ENCODE peak calls at places on chromosomes 13 and 19, in four cellular contexts. One of them, this sample, is unnamed.

GRCh38 chr19:40921005-40921897 is 39.2 kb upstream of the CYP2A7 start:
- DNase-seq in small intestine: peak; percentile 95
- DNase-seq in upper lobe of left lung: no peak
- DNase-seq in heart left ventricle: no peak
- DNase-seq in this sample: no peak

GRCh38 chr13:112887151-112887550 is 81.9 kb upstream of the MCF2L start:
- DNase-seq in upper lobe of left lung: peak; percentile 30
- DNase-seq in heart left ventricle: peak; percentile 6
- DNase-seq in small intestine: no peak
- DNase-seq in this sample: no peak

GRCh38 chr13:65656740-65657329 is 1573.3 kb downstream of the PCDH9 start:
- DNase-seq in heart left ventricle: no peak
- DNase-seq in upper lobe of left lung: no peak
- DNase-seq in small intestine: no peak
- DNase-seq in this sample: no peak

GRCh38 chr13:98490866-98491265 is 86.0 kb downstream of the STK24 start:
- DNase-seq in upper lobe of left lung: no peak
- DNase-seq in heart left ventricle: no peak
- DNase-seq in small intestine: no peak
- DNase-seq in this sample: no peak

GRCh38 chr13:85632526-85633215 is 166.5 kb downstream of the SLITRK6 start:
- DNase-seq in heart left ventricle: no peak
- DNase-seq in upper lobe of left lung: no peak
- DNase-seq in small intestine: no peak
- DNase-seq in this sample: no peak

GRCh38 chr19:53308339-53308811 is 25.2 kb upstream of the ZNF845 start:
- DNase-seq in small intestine: no peak
- DNase-seq in upper lobe of left lung: peak; percentile 73
- DNase-seq in heart left ventricle: no peak
- DNase-seq in this sample: no peak

GRCh38 chr13:26561636-26562537 is 4.4 kb downstream of the WASF3 start:
- DNase-seq in small intestine: no peak
- DNase-seq in upper lobe of left lung: no peak
- DNase-seq in heart left ventricle: no peak
- DNase-seq in this sample: no peak

GRCh38 chr19:15859187-15859586 is 38.7 kb downstream of the CYP4F2 start:
- DNase-seq in upper lobe of left lung: no peak
- DNase-seq in small intestine: no peak
- DNase-seq in heart left ventricle: no peak
- DNase-seq in this sample: no peak

GRCh38 chr19:55156202-55157063 is 1.1 kb downstream of the TNNI3 start:
- DNase-seq in upper lobe of left lung: peak; percentile 89
- DNase-seq in small intestine: peak; percentile 53
- DNase-seq in heart left ventricle: peak; percentile 91
- DNase-seq in this sample: no peak

GRCh38 chr19:49436381-49437017 is 4.8 kb downstream of the SLC17A7 start:
- DNase-seq in small intestine: no peak
- DNase-seq in upper lobe of left lung: peak; percentile 85
- DNase-seq in heart left ventricle: no peak
- DNase-seq in this sample: no peak

GRCh38 chr13:97295279-97296182 is 73.4 kb downstream of the MBNL2 start:
- DNase-seq in heart left ventricle: no peak
- DNase-seq in small intestine: peak; percentile 6
- DNase-seq in upper lobe of left lung: no peak
- DNase-seq in this sample: no peak

GRCh38 chr13:105847532-105848295 is 687.7 kb downstream of the EFNB2 start:
- DNase-seq in heart left ventricle: no peak
- DNase-seq in upper lobe of left lung: no peak
- DNase-seq in small intestine: no peak
- DNase-seq in this sample: no peak

GRCh38 chr13:49112782-49113525 is 107.2 kb upstream of the MLNR start:
- DNase-seq in heart left ventricle: no peak
- DNase-seq in upper lobe of left lung: no peak
- DNase-seq in small intestine: no peak
- DNase-seq in this sample: peak; percentile 31

GRCh38 chr13:26785845-26786630 is 25.5 kb upstream of the GPR12 start:
- DNase-seq in small intestine: peak; percentile 10
- DNase-seq in upper lobe of left lung: peak; percentile 34
- DNase-seq in heart left ventricle: peak; percentile 51
- DNase-seq in this sample: no peak

GRCh38 chr13:97492257-97492656 is 58.3 kb downstream of the RAP2A start:
- DNase-seq in small intestine: no peak
- DNase-seq in heart left ventricle: no peak
- DNase-seq in upper lobe of left lung: no peak
- DNase-seq in this sample: no peak

GRCh38 chr19:38580080-38580479 is 37.7 kb downstream of the MAP4K1 start:
- DNase-seq in upper lobe of left lung: peak; percentile 67
- DNase-seq in small intestine: no peak
- DNase-seq in heart left ventricle: no peak
- DNase-seq in this sample: no peak

GRCh38 chr13:73849292-73849691 is 284.9 kb downstream of the KLF12 start:
- DNase-seq in small intestine: peak; percentile 24
- DNase-seq in heart left ventricle: no peak
- DNase-seq in upper lobe of left lung: no peak
- DNase-seq in this sample: peak; percentile 26

GRCh38 chr13:73842621-73843020 is 291.6 kb downstream of the KLF12 start:
- DNase-seq in upper lobe of left lung: no peak
- DNase-seq in heart left ventricle: no peak
- DNase-seq in small intestine: no peak
- DNase-seq in this sample: no peak

GRCh38 chr13:73850104-73850898 is 283.9 kb downstream of the KLF12 start:
- DNase-seq in upper lobe of left lung: no peak
- DNase-seq in small intestine: no peak
- DNase-seq in heart left ventricle: no peak
- DNase-seq in this sample: no peak

DNA sequence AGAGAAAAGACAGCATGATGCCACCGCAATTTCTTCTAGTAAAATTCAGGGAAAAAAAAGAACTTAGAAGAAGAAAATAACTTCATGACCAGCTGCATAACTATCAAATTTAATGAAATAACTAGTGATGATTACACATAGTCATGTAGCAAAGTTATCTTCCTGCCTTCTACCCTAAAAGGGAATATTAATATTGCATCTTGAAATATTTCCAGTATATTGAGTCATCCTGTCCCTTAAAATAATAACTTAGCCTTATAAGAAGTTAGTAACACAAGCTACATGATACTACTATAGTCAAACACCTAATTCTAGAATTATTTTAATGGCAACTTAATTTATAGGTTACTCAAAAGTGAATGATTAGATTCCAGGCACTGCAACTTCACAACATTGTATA is 289.2 kb downstream of the KLF12 start:
- DNase-seq in heart left ventricle: no peak
- DNase-seq in small intestine: no peak
- DNase-seq in upper lobe of left lung: no peak
- DNase-seq in this sample: no peak
- H3K27ac ChIP-seq in heart left ventricle: no peak overlapping the region
- H3K27ac ChIP-seq in small intestine: no peak overlapping the region
- H3K27ac ChIP-seq in upper lobe of left lung: no peak overlapping the region
- H3K27ac ChIP-seq in this sample: no peak overlapping the region

GRCh38 chr19:56764296-56764695 is 76.2 kb downstream of the PEG3 start:
- DNase-seq in heart left ventricle: no peak
- DNase-seq in upper lobe of left lung: no peak
- DNase-seq in small intestine: no peak
- DNase-seq in this sample: no peak

GRCh38 chr19:56765107-56765506 is 75.4 kb downstream of the PEG3 start:
- DNase-seq in small intestine: no peak
- DNase-seq in upper lobe of left lung: peak; percentile 89
- DNase-seq in heart left ventricle: peak; percentile 73
- DNase-seq in this sample: no peak

GRCh38 chr19:56769650-56770049 is 70.9 kb downstream of the PEG3 start:
- DNase-seq in small intestine: no peak
- DNase-seq in upper lobe of left lung: no peak
- DNase-seq in heart left ventricle: no peak
- DNase-seq in this sample: no peak
- H3K9me3 ChIP-seq in small intestine: peaks cover 2% of the 10 kb centered on the region
- H3K9me3 ChIP-seq in upper lobe of left lung: peaks cover 2% of the 10 kb centered on the region
- H3K9me3 ChIP-seq in heart left ventricle: no peaks in the 10 kb centered on the region
- H3K9me3 ChIP-seq in this sample: peaks cover 24% of the 10 kb centered on the region

GRCh38 chr19:36244066-36244465 is 29.2 kb downstream of the ZNF146 start:
- DNase-seq in upper lobe of left lung: no peak
- DNase-seq in heart left ventricle: no peak
- DNase-seq in small intestine: no peak
- DNase-seq in this sample: no peak

GRCh38 chr19:36245210-36246005 is 30.5 kb downstream of the ZNF146 start:
- DNase-seq in small intestine: no peak
- DNase-seq in upper lobe of left lung: peak; percentile 79
- DNase-seq in heart left ventricle: no peak
- DNase-seq in this sample: no peak

DNA sequence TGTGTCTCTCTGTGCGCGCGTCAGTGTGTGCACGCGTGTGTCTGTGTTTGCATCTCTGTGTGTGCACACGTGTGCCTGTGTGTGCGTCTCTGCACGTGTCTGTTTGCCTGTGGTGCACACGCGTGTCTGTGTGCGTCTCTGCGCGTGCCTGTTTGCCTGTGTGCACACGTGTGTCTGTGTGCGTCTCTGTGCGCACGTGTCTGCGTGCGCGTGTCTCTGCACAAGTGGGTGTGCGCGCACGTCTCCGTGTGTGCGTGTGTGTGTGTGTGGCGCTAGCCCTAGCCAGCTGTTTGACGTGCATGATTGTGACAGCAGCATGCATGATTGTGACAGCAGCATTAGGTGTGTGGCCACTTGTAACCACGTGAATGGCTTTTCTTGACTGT is 31.1 kb downstream of the ZNF146 start:
- DNase-seq in heart left ventricle: no peak
- DNase-seq in upper lobe of left lung: no peak
- DNase-seq in small intestine: no peak
- DNase-seq in this sample: no peak
- H3K4me3 ChIP-seq in heart left ventricle: peak overlapping the region; percentile 61
- H3K4me3 ChIP-seq in upper lobe of left lung: peak overlapping the region; percentile 33
- H3K4me3 ChIP-seq in small intestine: no peak overlapping the region
- H3K4me3 ChIP-seq in this sample: no peak overlapping the region

GRCh38 chr19:47002106-47002766 is 17.4 kb upstream of the NPAS1 start:
- DNase-seq in small intestine: peak; percentile 40
- DNase-seq in heart left ventricle: no peak
- DNase-seq in upper lobe of left lung: no peak
- DNase-seq in this sample: no peak

GRCh38 chr19:47005164-47005641 is 14.4 kb upstream of the NPAS1 start:
- DNase-seq in small intestine: no peak
- DNase-seq in heart left ventricle: no peak
- DNase-seq in upper lobe of left lung: peak; percentile 71
- DNase-seq in this sample: no peak

GRCh38 chr19:47002853-47003610 is 16.6 kb upstream of the NPAS1 start:
- DNase-seq in small intestine: no peak
- DNase-seq in heart left ventricle: no peak
- DNase-seq in upper lobe of left lung: no peak
- DNase-seq in this sample: no peak

GRCh38 chr19:47003611-47003935 is 16.1 kb upstream of the NPAS1 start:
- DNase-seq in small intestine: no peak
- DNase-seq in heart left ventricle: no peak
- DNase-seq in upper lobe of left lung: no peak
- DNase-seq in this sample: no peak

GRCh38 chr19:47004012-47004465 is 15.6 kb upstream of the NPAS1 start:
- DNase-seq in heart left ventricle: no peak
- DNase-seq in small intestine: no peak
- DNase-seq in upper lobe of left lung: peak; percentile 84
- DNase-seq in this sample: no peak
- H3K27ac ChIP-seq in heart left ventricle: no peak overlapping the region
- H3K27ac ChIP-seq in small intestine: no peak overlapping the region
- H3K27ac ChIP-seq in upper lobe of left lung: no peak overlapping the region
- H3K27ac ChIP-seq in this sample: no peak overlapping the region

GRCh38 chr19:9150650-9151049 is 10.5 kb downstream of the ZNF317 start:
- DNase-seq in heart left ventricle: no peak
- DNase-seq in small intestine: no peak
- DNase-seq in upper lobe of left lung: no peak
- DNase-seq in this sample: no peak
- H3K9me3 ChIP-seq in heart left ventricle: no peaks in the 10 kb centered on the region
- H3K9me3 ChIP-seq in small intestine: no peaks in the 10 kb centered on the region
- H3K9me3 ChIP-seq in upper lobe of left lung: peaks cover 30% of the 10 kb centered on the region
- H3K9me3 ChIP-seq in this sample: peaks cover 46% of the 10 kb centered on the region

DNA sequence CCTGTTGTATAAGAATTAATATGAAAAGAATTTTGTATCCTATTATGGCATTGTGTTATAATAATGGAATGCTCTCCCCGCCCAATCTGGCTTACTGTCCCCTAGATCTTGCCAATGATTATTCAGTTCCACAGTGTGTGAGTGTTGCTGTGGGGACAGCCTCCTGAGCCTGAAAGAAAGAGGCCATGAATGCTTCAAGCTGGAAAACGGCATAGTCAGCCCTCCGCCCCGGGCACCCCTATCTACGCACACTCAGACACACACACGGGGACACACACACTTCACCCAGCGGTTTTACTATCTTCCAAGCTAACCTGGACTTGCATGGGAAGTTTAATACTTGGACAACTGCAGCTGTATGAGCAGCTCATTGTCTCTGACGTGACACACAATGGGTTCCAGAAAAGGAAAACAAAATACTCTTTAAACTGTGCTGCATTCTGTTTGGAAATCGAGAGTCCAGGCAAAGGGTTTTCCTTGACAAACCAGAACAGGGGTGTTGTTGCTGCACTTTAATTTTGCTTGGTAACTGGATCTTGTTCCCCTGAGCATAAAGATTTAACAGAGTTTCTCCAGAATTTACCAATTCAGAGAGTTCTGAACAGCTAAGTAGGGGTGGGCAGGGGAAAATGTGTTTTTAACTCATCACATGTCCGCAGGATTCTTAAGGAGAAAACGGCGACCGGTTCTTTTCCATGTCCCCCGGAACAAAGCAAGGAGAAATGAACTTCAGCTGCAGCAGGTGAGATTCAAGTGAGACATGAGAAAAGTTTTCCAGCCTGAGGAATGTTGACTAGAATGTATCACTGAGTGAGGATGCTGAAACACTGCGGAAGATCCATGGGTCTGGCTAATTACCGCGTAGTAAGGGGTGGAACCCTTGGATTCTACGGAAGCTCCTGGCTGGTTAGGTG is 472.9 kb downstream of the FOXO1 start:
- DNase-seq in small intestine: no peak
- DNase-seq in heart left ventricle: peak; percentile 41
- DNase-seq in upper lobe of left lung: no peak
- DNase-seq in this sample: no peak
- H3K4me3 ChIP-seq in small intestine: no peak overlapping the region
- H3K4me3 ChIP-seq in heart left ventricle: peak overlapping the region; percentile 27
- H3K4me3 ChIP-seq in upper lobe of left lung: no peak overlapping the region
- H3K4me3 ChIP-seq in this sample: no peak overlapping the region